ENCODE peak calls at places on chromosomes 13 and 19, in ten cellular contexts. One of them, this sample, is unnamed.

GRCh38 chr19:336067-336614 is 8.5 kb downstream of the MIER2 start:
- DNase-seq in sigmoid colon: peak; percentile 57
- DNase-seq in K562: no peak
- DNase-seq in A549: no peak
- DNase-seq in HepG2: no peak
- DNase-seq in ovary: peak; percentile 62
- DNase-seq in suprapubic skin: peak; percentile 60
- DNase-seq in upper lobe of left lung: no peak
- DNase-seq in tibial nerve: no peak
- DNase-seq in transverse colon: no peak
- DNase-seq in this sample: no peak

GRCh38 chr13:27403727-27404385 is 20.6 kb upstream of the GTF3A start:
- DNase-seq in upper lobe of left lung: no peak
- DNase-seq in K562: no peak
- DNase-seq in suprapubic skin: no peak
- DNase-seq in A549: no peak
- DNase-seq in ovary: no peak
- DNase-seq in transverse colon: peak; percentile 49
- DNase-seq in sigmoid colon: no peak
- DNase-seq in HepG2: peak; percentile 71
- DNase-seq in tibial nerve: no peak
- DNase-seq in this sample: no peak

GRCh38 chr19:29622191-29623070 is 16.3 kb downstream of the POP4 start:
- DNase-seq in tibial nerve: no peak
- DNase-seq in transverse colon: peak; percentile 11
- DNase-seq in sigmoid colon: no peak
- DNase-seq in A549: no peak
- DNase-seq in suprapubic skin: no peak
- DNase-seq in ovary: no peak
- DNase-seq in K562: no peak
- DNase-seq in HepG2: no peak
- DNase-seq in upper lobe of left lung: peak; percentile 59
- DNase-seq in this sample: no peak

GRCh38 chr13:48654511-48654910 is 782 bp downstream of the CYSLTR2 start:
- DNase-seq in A549: no peak
- DNase-seq in upper lobe of left lung: no peak
- DNase-seq in HepG2: no peak
- DNase-seq in tibial nerve: no peak
- DNase-seq in transverse colon: no peak
- DNase-seq in K562: no peak
- DNase-seq in ovary: no peak
- DNase-seq in suprapubic skin: no peak
- DNase-seq in sigmoid colon: no peak
- DNase-seq in this sample: no peak

GRCh38 chr13:61546413-61546812 is 130.8 kb upstream of the PCDH20 start:
- DNase-seq in sigmoid colon: no peak
- DNase-seq in K562: no peak
- DNase-seq in transverse colon: no peak
- DNase-seq in HepG2: no peak
- DNase-seq in upper lobe of left lung: no peak
- DNase-seq in suprapubic skin: no peak
- DNase-seq in A549: no peak
- DNase-seq in tibial nerve: no peak
- DNase-seq in ovary: no peak
- DNase-seq in this sample: no peak

GRCh38 chr19:31166206-31166605 is 183.0 kb downstream of the TSHZ3 start:
- DNase-seq in sigmoid colon: no peak
- DNase-seq in A549: no peak
- DNase-seq in K562: no peak
- DNase-seq in ovary: no peak
- DNase-seq in HepG2: no peak
- DNase-seq in upper lobe of left lung: no peak
- DNase-seq in transverse colon: no peak
- DNase-seq in suprapubic skin: no peak
- DNase-seq in tibial nerve: no peak
- DNase-seq in this sample: no peak

GRCh38 chr19:709965-710714 is 1.4 kb downstream of the PALM start:
- DNase-seq in suprapubic skin: no peak
- DNase-seq in HepG2: no peak
- DNase-seq in transverse colon: no peak
- DNase-seq in ovary: peak; percentile 68
- DNase-seq in tibial nerve: no peak
- DNase-seq in upper lobe of left lung: peak; percentile 85
- DNase-seq in sigmoid colon: peak; percentile 82
- DNase-seq in K562: no peak
- DNase-seq in A549: no peak
- DNase-seq in this sample: no peak

GRCh38 chr13:48585456-48585840 is 52.6 kb upstream of the RCBTB2 start:
- DNase-seq in HepG2: peak; percentile 43
- DNase-seq in K562: no peak
- DNase-seq in ovary: no peak
- DNase-seq in A549: no peak
- DNase-seq in suprapubic skin: no peak
- DNase-seq in sigmoid colon: no peak
- DNase-seq in tibial nerve: no peak
- DNase-seq in upper lobe of left lung: no peak
- DNase-seq in transverse colon: peak; percentile 31
- DNase-seq in this sample: peak; percentile 81

GRCh38 chr13:114054269-114054668 is 78.2 kb downstream of the RASA3 start:
- DNase-seq in transverse colon: no peak
- DNase-seq in suprapubic skin: no peak
- DNase-seq in A549: no peak
- DNase-seq in K562: peak; percentile 62
- DNase-seq in HepG2: no peak
- DNase-seq in upper lobe of left lung: peak; percentile 8
- DNase-seq in tibial nerve: no peak
- DNase-seq in ovary: no peak
- DNase-seq in sigmoid colon: no peak
- DNase-seq in this sample: no peak

GRCh38 chr13:41505209-41505835 is 48.0 kb downstream of the RGCC start:
- DNase-seq in transverse colon: no peak
- DNase-seq in sigmoid colon: no peak
- DNase-seq in suprapubic skin: no peak
- DNase-seq in HepG2: no peak
- DNase-seq in A549: no peak
- DNase-seq in tibial nerve: no peak
- DNase-seq in K562: no peak
- DNase-seq in upper lobe of left lung: no peak
- DNase-seq in ovary: no peak
- DNase-seq in this sample: peak; percentile 62

GRCh38 chr13:81987159-81987558 is 1646.2 kb upstream of the SPRY2 start:
- DNase-seq in ovary: no peak
- DNase-seq in tibial nerve: no peak
- DNase-seq in HepG2: peak; percentile 1
- DNase-seq in upper lobe of left lung: no peak
- DNase-seq in K562: no peak
- DNase-seq in sigmoid colon: no peak
- DNase-seq in A549: no peak
- DNase-seq in transverse colon: no peak
- DNase-seq in suprapubic skin: no peak
- DNase-seq in this sample: no peak

GRCh38 chr19:4967738-4968461 is 1.0 kb upstream of the KDM4B start:
- DNase-seq in K562: peak; percentile 52
- DNase-seq in upper lobe of left lung: no peak
- DNase-seq in tibial nerve: no peak
- DNase-seq in HepG2: no peak
- DNase-seq in ovary: no peak
- DNase-seq in suprapubic skin: no peak
- DNase-seq in sigmoid colon: no peak
- DNase-seq in A549: no peak
- DNase-seq in transverse colon: no peak
- DNase-seq in this sample: no peak

GRCh38 chr19:40312533-40312932 is 27.4 kb upstream of the AKT2 start:
- DNase-seq in upper lobe of left lung: no peak
- DNase-seq in sigmoid colon: no peak
- DNase-seq in ovary: no peak
- DNase-seq in suprapubic skin: no peak
- DNase-seq in K562: peak; percentile 22
- DNase-seq in A549: no peak
- DNase-seq in HepG2: no peak
- DNase-seq in tibial nerve: no peak
- DNase-seq in transverse colon: no peak
- DNase-seq in this sample: no peak

GRCh38 chr19:20315543-20315942 is 148.5 kb downstream of the ZNF486 start:
- DNase-seq in tibial nerve: no peak
- DNase-seq in upper lobe of left lung: no peak
- DNase-seq in transverse colon: no peak
- DNase-seq in K562: no peak
- DNase-seq in ovary: no peak
- DNase-seq in sigmoid colon: no peak
- DNase-seq in HepG2: no peak
- DNase-seq in suprapubic skin: no peak
- DNase-seq in A549: no peak
- DNase-seq in this sample: no peak

GRCh38 chr13:113769881-113770280 is 10.9 kb downstream of the TMEM255B start:
- DNase-seq in upper lobe of left lung: no peak
- DNase-seq in A549: no peak
- DNase-seq in suprapubic skin: peak; percentile 34
- DNase-seq in ovary: no peak
- DNase-seq in HepG2: no peak
- DNase-seq in tibial nerve: no peak
- DNase-seq in sigmoid colon: peak; percentile 27
- DNase-seq in K562: no peak
- DNase-seq in transverse colon: no peak
- DNase-seq in this sample: no peak

GRCh38 chr13:48500652-48501197 is 32.2 kb downstream of the RCBTB2 start:
- DNase-seq in HepG2: peak; percentile 41
- DNase-seq in K562: no peak
- DNase-seq in ovary: no peak
- DNase-seq in transverse colon: no peak
- DNase-seq in A549: peak; percentile 19
- DNase-seq in upper lobe of left lung: no peak
- DNase-seq in sigmoid colon: no peak
- DNase-seq in tibial nerve: no peak
- DNase-seq in suprapubic skin: no peak
- DNase-seq in this sample: no peak

GRCh38 chr19:39514840-39515550 is at the start of gene SELENOV:
- DNase-seq in suprapubic skin: no peak
- DNase-seq in sigmoid colon: no peak
- DNase-seq in tibial nerve: no peak
- DNase-seq in upper lobe of left lung: peak; percentile 79
- DNase-seq in A549: no peak
- DNase-seq in K562: no peak
- DNase-seq in HepG2: no peak
- DNase-seq in ovary: no peak
- DNase-seq in transverse colon: no peak
- DNase-seq in this sample: no peak

GRCh38 chr19:30556230-30556711 is 184.1 kb downstream of the ZNF536 start:
- DNase-seq in upper lobe of left lung: no peak
- DNase-seq in tibial nerve: no peak
- DNase-seq in HepG2: no peak
- DNase-seq in ovary: no peak
- DNase-seq in transverse colon: no peak
- DNase-seq in sigmoid colon: no peak
- DNase-seq in A549: no peak
- DNase-seq in suprapubic skin: no peak
- DNase-seq in K562: no peak
- DNase-seq in this sample: no peak

GRCh38 chr13:36509369-36509768 is 77.1 kb downstream of the CCNA1 start:
- DNase-seq in transverse colon: no peak
- DNase-seq in ovary: no peak
- DNase-seq in tibial nerve: no peak
- DNase-seq in upper lobe of left lung: no peak
- DNase-seq in K562: no peak
- DNase-seq in A549: no peak
- DNase-seq in sigmoid colon: no peak
- DNase-seq in suprapubic skin: no peak
- DNase-seq in HepG2: no peak
- DNase-seq in this sample: no peak
- TF ChIP-seq EP300 in transverse colon: no peak
- TF ChIP-seq EP300 in ovary: no peak
- TF ChIP-seq EP300 in tibial nerve: no peak
- TF ChIP-seq EP300 in upper lobe of left lung: no peak
- TF ChIP-seq EP300 in K562: no peak
- TF ChIP-seq EP300 in A549: no peak
- TF ChIP-seq EP300 in sigmoid colon: no peak
- TF ChIP-seq EP300 in suprapubic skin: no peak
- TF ChIP-seq EP300 in HepG2: no peak
- TF ChIP-seq EP300 in this sample: no peak

GRCh38 chr19:48872182-48872883 is at the start of gene PPP1R15A:
- DNase-seq in upper lobe of left lung: peak; percentile 97
- DNase-seq in K562: peak; percentile 99
- DNase-seq in HepG2: peak; percentile 95
- DNase-seq in sigmoid colon: peak; percentile 99
- DNase-seq in tibial nerve: peak; percentile 99
- DNase-seq in suprapubic skin: peak; percentile 99
- DNase-seq in A549: peak; percentile 100
- DNase-seq in transverse colon: peak; percentile 99
- DNase-seq in ovary: peak; percentile 98
- DNase-seq in this sample: peak; percentile 100
- TF ChIP-seq CTCF in upper lobe of left lung: peak; percentile 52
- TF ChIP-seq CTCF in K562: no peak
- TF ChIP-seq CTCF in HepG2: peak; percentile 3
- TF ChIP-seq CTCF in sigmoid colon: peak; percentile 20
- TF ChIP-seq CTCF in tibial nerve: peak; percentile 83
- TF ChIP-seq CTCF in suprapubic skin: no peak
- TF ChIP-seq CTCF in A549: no peak
- TF ChIP-seq CTCF in transverse colon: no peak
- TF ChIP-seq CTCF in ovary: peak; percentile 90
- TF ChIP-seq CTCF in this sample: peak; percentile 26

DNA sequence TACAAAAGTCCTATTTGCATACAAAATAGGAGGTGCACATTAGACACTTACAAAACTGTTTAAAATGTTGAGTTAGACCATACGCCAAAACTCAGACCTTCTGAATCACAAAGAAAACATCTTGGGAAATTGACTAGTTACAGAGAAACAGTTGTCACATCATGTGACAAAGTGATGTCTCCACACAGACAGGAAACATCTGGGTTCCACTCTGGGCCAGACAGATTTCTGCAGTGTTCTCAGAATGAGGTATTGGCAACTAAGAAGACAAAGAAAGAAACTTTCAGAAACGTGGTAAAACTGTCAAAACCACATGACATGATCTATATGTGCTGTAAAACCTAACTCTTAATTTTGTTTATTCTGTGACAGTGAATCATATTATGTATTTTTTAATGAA is 6.7 kb downstream of the ZNF793 start:
- DNase-seq in ovary: no peak
- DNase-seq in sigmoid colon: no peak
- DNase-seq in transverse colon: no peak
- DNase-seq in tibial nerve: no peak
- DNase-seq in suprapubic skin: no peak
- DNase-seq in upper lobe of left lung: no peak
- DNase-seq in K562: no peak
- DNase-seq in A549: no peak
- DNase-seq in HepG2: no peak
- DNase-seq in this sample: no peak
- TF ChIP-seq POLR2A in ovary: no peak
- TF ChIP-seq POLR2A in sigmoid colon: no peak
- TF ChIP-seq POLR2A in transverse colon: no peak
- TF ChIP-seq POLR2A in tibial nerve: no peak
- TF ChIP-seq POLR2A in suprapubic skin: no peak
- TF ChIP-seq POLR2A in upper lobe of left lung: no peak
- TF ChIP-seq POLR2A in K562: no peak
- TF ChIP-seq POLR2A in A549: no peak
- TF ChIP-seq POLR2A in HepG2: no peak
- TF ChIP-seq POLR2A in this sample: no peak

DNA sequence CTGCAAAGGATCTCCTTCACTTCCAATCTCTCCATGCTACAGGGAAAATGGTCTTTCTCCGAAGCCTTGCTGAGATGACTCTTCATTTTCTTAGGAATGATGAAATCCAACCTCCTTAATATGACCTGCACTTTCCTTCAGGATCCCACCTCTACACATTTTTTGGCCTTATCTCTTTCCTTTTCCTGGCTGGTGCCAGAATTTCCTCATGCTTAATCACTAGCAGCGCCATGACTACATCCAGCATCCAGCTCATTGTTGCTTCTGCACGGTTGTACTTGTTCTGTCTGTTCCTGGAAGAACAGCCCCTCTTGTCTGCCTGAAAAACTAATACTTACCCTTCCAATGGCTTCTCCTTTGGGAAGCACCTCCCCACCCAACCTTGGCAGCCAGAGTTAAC is 68.4 kb downstream of the TEX26 start:
- DNase-seq in transverse colon: no peak
- DNase-seq in ovary: no peak
- DNase-seq in suprapubic skin: no peak
- DNase-seq in upper lobe of left lung: no peak
- DNase-seq in HepG2: no peak
- DNase-seq in sigmoid colon: no peak
- DNase-seq in K562: no peak
- DNase-seq in tibial nerve: no peak
- DNase-seq in A549: no peak
- DNase-seq in this sample: no peak
- TF ChIP-seq EP300 in transverse colon: no peak
- TF ChIP-seq EP300 in ovary: no peak
- TF ChIP-seq EP300 in suprapubic skin: no peak
- TF ChIP-seq EP300 in upper lobe of left lung: no peak
- TF ChIP-seq EP300 in HepG2: no peak
- TF ChIP-seq EP300 in sigmoid colon: no peak
- TF ChIP-seq EP300 in K562: no peak
- TF ChIP-seq EP300 in tibial nerve: no peak
- TF ChIP-seq EP300 in A549: no peak
- TF ChIP-seq EP300 in this sample: no peak